ENCODE peak calls at places on chromosomes 13 and 19, in nine cellular contexts. One of them, this sample, is unnamed.

GRCh38 chr19:1651548-1652394 is 644 bp downstream of the TCF3 start:
- DNase-seq in sigmoid colon: peak
- DNase-seq in spleen: peak
- DNase-seq in ovary: peak
- DNase-seq in lower leg skin: no peak
- DNase-seq in esophagus squamous epithelium: no peak
- DNase-seq in adrenal gland: no peak
- DNase-seq in breast epithelium: peak
- DNase-seq in HCT116: no peak
- DNase-seq in this sample: no peak

GRCh38 chr13:40974460-40975407 is 44.4 kb downstream of the ELF1 start:
- DNase-seq in sigmoid colon: no peak
- DNase-seq in breast epithelium: no peak
- DNase-seq in ovary: no peak
- DNase-seq in HCT116: peak
- DNase-seq in esophagus squamous epithelium: no peak
- DNase-seq in spleen: no peak
- DNase-seq in adrenal gland: peak
- DNase-seq in lower leg skin: no peak
- DNase-seq in this sample: no peak

GRCh38 chr19:2315818-2316353 is 7.9 kb upstream of the LINGO3 start:
- DNase-seq in lower leg skin: peak
- DNase-seq in spleen: peak
- DNase-seq in sigmoid colon: peak
- DNase-seq in adrenal gland: peak
- DNase-seq in breast epithelium: no peak
- DNase-seq in esophagus squamous epithelium: no peak
- DNase-seq in ovary: no peak
- DNase-seq in HCT116: no peak
- DNase-seq in this sample: peak

GRCh38 chr19:16521715-16522289 is 20.4 kb downstream of the CHERP start:
- DNase-seq in sigmoid colon: no peak
- DNase-seq in spleen: no peak
- DNase-seq in breast epithelium: no peak
- DNase-seq in lower leg skin: no peak
- DNase-seq in adrenal gland: no peak
- DNase-seq in ovary: no peak
- DNase-seq in esophagus squamous epithelium: no peak
- DNase-seq in HCT116: no peak
- DNase-seq in this sample: no peak

GRCh38 chr13:84137292-84137691 is 255.0 kb upstream of the SLITRK1 start:
- DNase-seq in sigmoid colon: no peak
- DNase-seq in esophagus squamous epithelium: no peak
- DNase-seq in breast epithelium: no peak
- DNase-seq in spleen: peak
- DNase-seq in HCT116: no peak
- DNase-seq in adrenal gland: no peak
- DNase-seq in lower leg skin: no peak
- DNase-seq in ovary: no peak
- DNase-seq in this sample: no peak

GRCh38 chr19:2524361-2524839 is 48.5 kb downstream of the GADD45B start:
- DNase-seq in adrenal gland: no peak
- DNase-seq in lower leg skin: no peak
- DNase-seq in spleen: no peak
- DNase-seq in HCT116: no peak
- DNase-seq in breast epithelium: no peak
- DNase-seq in ovary: no peak
- DNase-seq in esophagus squamous epithelium: no peak
- DNase-seq in sigmoid colon: no peak
- DNase-seq in this sample: no peak

GRCh38 chr13:89890806-89891205 is 1456.7 kb upstream of the MIR17HG start:
- DNase-seq in breast epithelium: no peak
- DNase-seq in ovary: no peak
- DNase-seq in esophagus squamous epithelium: no peak
- DNase-seq in HCT116: no peak
- DNase-seq in spleen: no peak
- DNase-seq in lower leg skin: no peak
- DNase-seq in adrenal gland: no peak
- DNase-seq in sigmoid colon: no peak
- DNase-seq in this sample: no peak

GRCh38 chr13:34933349-34933748 is 8.7 kb upstream of the NBEA start:
- DNase-seq in ovary: no peak
- DNase-seq in breast epithelium: no peak
- DNase-seq in esophagus squamous epithelium: no peak
- DNase-seq in adrenal gland: no peak
- DNase-seq in HCT116: no peak
- DNase-seq in lower leg skin: no peak
- DNase-seq in sigmoid colon: no peak
- DNase-seq in spleen: no peak
- DNase-seq in this sample: no peak

GRCh38 chr13:98174995-98175394 is 2.1 kb downstream of the RNF113B start:
- DNase-seq in ovary: no peak
- DNase-seq in sigmoid colon: no peak
- DNase-seq in esophagus squamous epithelium: no peak
- DNase-seq in breast epithelium: no peak
- DNase-seq in lower leg skin: no peak
- DNase-seq in HCT116: no peak
- DNase-seq in spleen: no peak
- DNase-seq in adrenal gland: no peak
- DNase-seq in this sample: no peak

GRCh38 chr19:41670755-41671154 is 17.3 kb downstream of the CEACAM7 start:
- DNase-seq in ovary: no peak
- DNase-seq in esophagus squamous epithelium: no peak
- DNase-seq in spleen: no peak
- DNase-seq in adrenal gland: no peak
- DNase-seq in sigmoid colon: no peak
- DNase-seq in breast epithelium: no peak
- DNase-seq in lower leg skin: no peak
- DNase-seq in HCT116: no peak
- DNase-seq in this sample: no peak

GRCh38 chr19:5803752-5804515 is 933 bp upstream of the NRTN start:
- DNase-seq in ovary: peak
- DNase-seq in sigmoid colon: peak
- DNase-seq in HCT116: peak
- DNase-seq in breast epithelium: peak
- DNase-seq in esophagus squamous epithelium: no peak
- DNase-seq in spleen: peak
- DNase-seq in lower leg skin: peak
- DNase-seq in adrenal gland: peak
- DNase-seq in this sample: peak

GRCh38 chr13:109345433-109345941 is 440.9 kb downstream of the IRS2 start:
- DNase-seq in spleen: no peak
- DNase-seq in lower leg skin: no peak
- DNase-seq in esophagus squamous epithelium: no peak
- DNase-seq in HCT116: no peak
- DNase-seq in adrenal gland: no peak
- DNase-seq in sigmoid colon: no peak
- DNase-seq in breast epithelium: no peak
- DNase-seq in ovary: no peak
- DNase-seq in this sample: peak

GRCh38 chr19:41570639-41571112 is 5.3 kb upstream of the CEACAM21 start:
- DNase-seq in spleen: peak
- DNase-seq in breast epithelium: peak
- DNase-seq in ovary: peak
- DNase-seq in sigmoid colon: peak
- DNase-seq in HCT116: peak
- DNase-seq in lower leg skin: peak
- DNase-seq in adrenal gland: peak
- DNase-seq in esophagus squamous epithelium: no peak
- DNase-seq in this sample: peak

GRCh38 chr19:42283248-42284065 is 14.4 kb downstream of the CIC start:
- DNase-seq in spleen: peak
- DNase-seq in adrenal gland: peak
- DNase-seq in sigmoid colon: peak
- DNase-seq in breast epithelium: peak
- DNase-seq in lower leg skin: peak
- DNase-seq in esophagus squamous epithelium: peak
- DNase-seq in HCT116: peak
- DNase-seq in ovary: peak
- DNase-seq in this sample: peak

GRCh38 chr19:49396738-49397505 is 8.9 kb downstream of the KASH5 start:
- DNase-seq in adrenal gland: no peak
- DNase-seq in spleen: no peak
- DNase-seq in ovary: no peak
- DNase-seq in breast epithelium: no peak
- DNase-seq in esophagus squamous epithelium: no peak
- DNase-seq in lower leg skin: no peak
- DNase-seq in HCT116: no peak
- DNase-seq in sigmoid colon: no peak
- DNase-seq in this sample: no peak

GRCh38 chr13:85665286-85665685 is 133.9 kb downstream of the SLITRK6 start:
- DNase-seq in ovary: no peak
- DNase-seq in spleen: no peak
- DNase-seq in esophagus squamous epithelium: no peak
- DNase-seq in HCT116: no peak
- DNase-seq in lower leg skin: no peak
- DNase-seq in breast epithelium: no peak
- DNase-seq in adrenal gland: no peak
- DNase-seq in sigmoid colon: no peak
- DNase-seq in this sample: no peak

GRCh38 chr13:59690857-59691500 is 472.7 kb downstream of the DIAPH3 start:
- DNase-seq in lower leg skin: no peak
- DNase-seq in HCT116: no peak
- DNase-seq in adrenal gland: no peak
- DNase-seq in esophagus squamous epithelium: no peak
- DNase-seq in breast epithelium: no peak
- DNase-seq in spleen: no peak
- DNase-seq in ovary: no peak
- DNase-seq in sigmoid colon: no peak
- DNase-seq in this sample: no peak

GRCh38 chr19:7871530-7872305 is 2.5 kb downstream of the PRR36 start:
- DNase-seq in lower leg skin: peak
- DNase-seq in esophagus squamous epithelium: no peak
- DNase-seq in sigmoid colon: peak
- DNase-seq in HCT116: peak
- DNase-seq in breast epithelium: peak
- DNase-seq in spleen: peak
- DNase-seq in ovary: peak
- DNase-seq in adrenal gland: peak
- DNase-seq in this sample: peak
- TF ChIP-seq POLR2A in lower leg skin: no peak
- TF ChIP-seq POLR2A in esophagus squamous epithelium: no peak
- TF ChIP-seq POLR2A in sigmoid colon: no peak
- TF ChIP-seq POLR2A in HCT116: no peak
- TF ChIP-seq POLR2A in breast epithelium: no peak
- TF ChIP-seq POLR2A in spleen: no peak
- TF ChIP-seq POLR2A in ovary: no peak
- TF ChIP-seq POLR2A in adrenal gland: peak
- TF ChIP-seq POLR2A in this sample: no peak

DNA sequence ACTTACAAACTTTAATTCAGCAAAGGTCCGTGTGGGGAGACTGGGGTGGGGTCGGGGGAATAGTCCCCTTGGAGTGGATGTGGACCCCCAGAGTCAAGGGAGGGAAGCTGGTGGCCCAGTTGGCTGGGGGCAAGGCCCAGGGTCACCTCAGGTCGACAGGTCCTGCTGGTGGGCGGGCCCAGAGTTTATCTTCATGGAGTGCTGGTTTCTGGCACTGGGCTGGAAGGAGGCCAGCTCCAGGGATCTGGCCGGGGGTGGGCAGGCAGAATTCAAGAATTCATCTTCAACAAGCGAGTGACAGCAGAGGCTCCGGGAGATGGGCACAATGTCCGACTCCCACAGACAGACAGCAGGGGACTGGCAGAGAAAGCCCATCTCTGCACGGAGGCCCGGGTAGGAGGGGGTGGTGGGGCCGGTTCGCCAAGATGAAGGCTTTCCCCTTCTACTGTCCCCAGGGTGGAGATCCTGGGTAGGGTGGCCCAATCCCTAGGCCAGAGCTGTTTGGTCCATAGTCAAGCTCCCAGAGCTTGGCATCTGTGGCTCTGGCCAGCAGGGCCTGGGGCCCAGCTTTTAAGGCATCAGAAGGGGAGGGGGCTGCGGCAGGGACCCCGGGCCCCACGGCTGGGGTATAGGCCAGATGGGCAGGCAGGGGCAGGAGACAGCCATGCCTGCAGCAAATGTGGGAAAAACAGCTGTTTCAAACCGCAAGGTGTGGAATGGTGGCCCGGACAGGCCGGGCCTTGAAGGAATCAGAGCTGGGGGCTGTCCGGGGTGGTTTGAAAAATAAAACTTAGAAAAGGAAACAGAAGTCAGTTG is 622 bp upstream of the FDX2 start:
- DNase-seq in HCT116: no peak
- DNase-seq in breast epithelium: no peak
- DNase-seq in ovary: no peak
- DNase-seq in adrenal gland: no peak
- DNase-seq in sigmoid colon: no peak
- DNase-seq in spleen: no peak
- DNase-seq in lower leg skin: no peak
- DNase-seq in esophagus squamous epithelium: no peak
- DNase-seq in this sample: no peak
- TF ChIP-seq POLR2A in HCT116: no peak
- TF ChIP-seq POLR2A in breast epithelium: no peak
- TF ChIP-seq POLR2A in ovary: no peak
- TF ChIP-seq POLR2A in adrenal gland: no peak
- TF ChIP-seq POLR2A in sigmoid colon: no peak
- TF ChIP-seq POLR2A in spleen: no peak
- TF ChIP-seq POLR2A in lower leg skin: no peak
- TF ChIP-seq POLR2A in esophagus squamous epithelium: no peak
- TF ChIP-seq POLR2A in this sample: no peak

GRCh38 chr19:53877361-53877766 is 4.6 kb upstream of the PRKCG start:
- DNase-seq in breast epithelium: no peak
- DNase-seq in HCT116: no peak
- DNase-seq in spleen: no peak
- DNase-seq in adrenal gland: no peak
- DNase-seq in ovary: no peak
- DNase-seq in lower leg skin: no peak
- DNase-seq in esophagus squamous epithelium: no peak
- DNase-seq in sigmoid colon: no peak
- DNase-seq in this sample: no peak
- TF ChIP-seq POLR2A in breast epithelium: no peak
- TF ChIP-seq POLR2A in HCT116: no peak
- TF ChIP-seq POLR2A in spleen: no peak
- TF ChIP-seq POLR2A in adrenal gland: no peak
- TF ChIP-seq POLR2A in ovary: no peak
- TF ChIP-seq POLR2A in lower leg skin: no peak
- TF ChIP-seq POLR2A in esophagus squamous epithelium: no peak
- TF ChIP-seq POLR2A in sigmoid colon: no peak
- TF ChIP-seq POLR2A in this sample: no peak

GRCh38 chr19:12289790-12290065 is 5.0 kb downstream of the ZNF44 start:
- DNase-seq in ovary: no peak
- DNase-seq in esophagus squamous epithelium: no peak
- DNase-seq in HCT116: no peak
- DNase-seq in breast epithelium: no peak
- DNase-seq in spleen: no peak
- DNase-seq in lower leg skin: no peak
- DNase-seq in sigmoid colon: no peak
- DNase-seq in adrenal gland: no peak
- DNase-seq in this sample: no peak

GRCh38 chr19:12295191-12295590 is 508 bp upstream of the ZNF44 start:
- DNase-seq in breast epithelium: no peak
- DNase-seq in esophagus squamous epithelium: no peak
- DNase-seq in ovary: no peak
- DNase-seq in HCT116: no peak
- DNase-seq in sigmoid colon: no peak
- DNase-seq in lower leg skin: no peak
- DNase-seq in spleen: no peak
- DNase-seq in adrenal gland: no peak
- DNase-seq in this sample: no peak

GRCh38 chr19:12293771-12294307 is 844 bp downstream of the ZNF44 start:
- DNase-seq in HCT116: peak
- DNase-seq in ovary: peak
- DNase-seq in breast epithelium: peak
- DNase-seq in adrenal gland: peak
- DNase-seq in sigmoid colon: peak
- DNase-seq in spleen: peak
- DNase-seq in lower leg skin: peak
- DNase-seq in esophagus squamous epithelium: peak
- DNase-seq in this sample: peak

GRCh38 chr19:12294308-12295158 is at the start of gene ZNF44:
- DNase-seq in HCT116: peak
- DNase-seq in ovary: peak
- DNase-seq in sigmoid colon: peak
- DNase-seq in adrenal gland: peak
- DNase-seq in breast epithelium: peak
- DNase-seq in spleen: peak
- DNase-seq in esophagus squamous epithelium: peak
- DNase-seq in lower leg skin: peak
- DNase-seq in this sample: peak
- TF ChIP-seq POLR2A in HCT116: no peak
- TF ChIP-seq POLR2A in ovary: peak
- TF ChIP-seq POLR2A in sigmoid colon: peak
- TF ChIP-seq POLR2A in adrenal gland: peak
- TF ChIP-seq POLR2A in breast epithelium: peak
- TF ChIP-seq POLR2A in spleen: peak
- TF ChIP-seq POLR2A in esophagus squamous epithelium: peak
- TF ChIP-seq POLR2A in lower leg skin: no peak
- TF ChIP-seq POLR2A in this sample: peak

This sample was measured in H54.